ENCODE peak calls at places on chromosome 11, in six cellular contexts. One of them, this sample, is unnamed.

GRCh38 chr11:131481317-131481716 is 110.9 kb downstream of the NTM start:
- DNase-seq in AG04450: no peak
- DNase-seq in CD4-positive, alpha-beta T cell: no peak
- DNase-seq in kidney epithelial cell: no peak
- DNase-seq in stimulated activated CD8-positive, alpha-beta memory T cell treated with anti-CD3 and anti-CD28 coated beads, Interleukin-15, amount 100 ng/mL, for 24 hours: no peak
- DNase-seq in spleen: no peak
- DNase-seq in this sample: no peak

GRCh38 chr11:33339247-33339646 is 82.1 kb downstream of the HIPK3 start:
- DNase-seq in AG04450: no peak
- DNase-seq in kidney epithelial cell: no peak
- DNase-seq in stimulated activated CD8-positive, alpha-beta memory T cell treated with anti-CD3 and anti-CD28 coated beads, Interleukin-15, amount 100 ng/mL, for 24 hours: no peak
- DNase-seq in spleen: no peak
- DNase-seq in CD4-positive, alpha-beta T cell: no peak
- DNase-seq in this sample: no peak

GRCh38 chr11:12677131-12677530 is 2.9 kb downstream of the TEAD1 start:
- DNase-seq in spleen: no peak
- DNase-seq in CD4-positive, alpha-beta T cell: no peak
- DNase-seq in stimulated activated CD8-positive, alpha-beta memory T cell treated with anti-CD3 and anti-CD28 coated beads, Interleukin-15, amount 100 ng/mL, for 24 hours: no peak
- DNase-seq in kidney epithelial cell: no peak
- DNase-seq in AG04450: no peak
- DNase-seq in this sample: no peak

GRCh38 chr11:465896-466538 is 15.9 kb downstream of the PTDSS2 start:
- DNase-seq in kidney epithelial cell: no peak
- DNase-seq in spleen: no peak
- DNase-seq in CD4-positive, alpha-beta T cell: no peak
- DNase-seq in AG04450: no peak
- DNase-seq in stimulated activated CD8-positive, alpha-beta memory T cell treated with anti-CD3 and anti-CD28 coated beads, Interleukin-15, amount 100 ng/mL, for 24 hours: no peak
- DNase-seq in this sample: no peak

GRCh38 chr11:19843106-19843505 is 130.5 kb downstream of the NAV2 start:
- DNase-seq in stimulated activated CD8-positive, alpha-beta memory T cell treated with anti-CD3 and anti-CD28 coated beads, Interleukin-15, amount 100 ng/mL, for 24 hours: no peak
- DNase-seq in AG04450: no peak
- DNase-seq in kidney epithelial cell: no peak
- DNase-seq in CD4-positive, alpha-beta T cell: no peak
- DNase-seq in spleen: no peak
- DNase-seq in this sample: no peak

GRCh38 chr11:28834877-28835276 is 726.7 kb downstream of the METTL15 start:
- DNase-seq in CD4-positive, alpha-beta T cell: no peak
- DNase-seq in spleen: no peak
- DNase-seq in AG04450: peak
- DNase-seq in stimulated activated CD8-positive, alpha-beta memory T cell treated with anti-CD3 and anti-CD28 coated beads, Interleukin-15, amount 100 ng/mL, for 24 hours: no peak
- DNase-seq in kidney epithelial cell: peak
- DNase-seq in this sample: no peak

GRCh38 chr11:1744137-1744878 is 6.1 kb downstream of the IFITM10 start:
- DNase-seq in AG04450: no peak
- DNase-seq in kidney epithelial cell: no peak
- DNase-seq in CD4-positive, alpha-beta T cell: no peak
- DNase-seq in stimulated activated CD8-positive, alpha-beta memory T cell treated with anti-CD3 and anti-CD28 coated beads, Interleukin-15, amount 100 ng/mL, for 24 hours: no peak
- DNase-seq in spleen: peak
- DNase-seq in this sample: no peak

GRCh38 chr11:99419991-99420390 is 399.2 kb downstream of the CNTN5 start:
- DNase-seq in spleen: no peak
- DNase-seq in CD4-positive, alpha-beta T cell: no peak
- DNase-seq in kidney epithelial cell: no peak
- DNase-seq in AG04450: no peak
- DNase-seq in stimulated activated CD8-positive, alpha-beta memory T cell treated with anti-CD3 and anti-CD28 coated beads, Interleukin-15, amount 100 ng/mL, for 24 hours: no peak
- DNase-seq in this sample: no peak

GRCh38 chr11:65454696-65455456 is 32.3 kb downstream of the NEAT1 start:
- DNase-seq in AG04450: no peak
- DNase-seq in kidney epithelial cell: no peak
- DNase-seq in spleen: peak
- DNase-seq in stimulated activated CD8-positive, alpha-beta memory T cell treated with anti-CD3 and anti-CD28 coated beads, Interleukin-15, amount 100 ng/mL, for 24 hours: peak
- DNase-seq in CD4-positive, alpha-beta T cell: peak
- DNase-seq in this sample: peak

GRCh38 chr11:131491503-131491902 is 121.1 kb downstream of the NTM start:
- DNase-seq in kidney epithelial cell: no peak
- DNase-seq in stimulated activated CD8-positive, alpha-beta memory T cell treated with anti-CD3 and anti-CD28 coated beads, Interleukin-15, amount 100 ng/mL, for 24 hours: no peak
- DNase-seq in spleen: no peak
- DNase-seq in CD4-positive, alpha-beta T cell: no peak
- DNase-seq in AG04450: no peak
- DNase-seq in this sample: no peak

This sample was measured in B cell.